ENCODE peak calls at places on chromosomes 5 and 9, in six cellular contexts. C is NT2/D1, U is H1, D is K562, E is HepG2, Q is GM12878. Y is an unnamed sample.

GRCh38 chr5:36530249-36530648 is 76.2 kb upstream of the SLC1A3 start:
- DNase-seq in U (no peak), D (no peak), C (no peak), E (no peak), Q (no peak), Y (no peak)

GRCh38 chr9:69444791-69445190 is 119.8 kb downstream of the ENTREP1 start:
- DNase-seq in U (no peak), E (no peak), C (no peak), D (no peak), Q (no peak), Y (no peak)

GRCh38 chr5:69364414-69364813 is 4.9 kb downstream of the AK6 start:
- DNase-seq in D (peak; percentile 40), Q (no peak), E (peak; percentile 29), C (no peak), U (no peak), Y (peak; percentile 21)

GRCh38 chr9:107093365-107094060 is 189.6 kb upstream of the RAD23B start:
- DNase-seq in U (no peak), D (no peak), C (no peak), E (no peak), Q (no peak), Y (no peak)

GRCh38 chr5:75525344-75525743 is 13.7 kb downstream of the POLK start:
- DNase-seq in C (no peak), U (no peak), Q (no peak), D (no peak), E (no peak), Y (no peak)

GRCh38 chr5:141850786-141851185 is 27.4 kb downstream of the PCDH1 start:
- DNase-seq in C (no peak), D (peak; percentile 59), U (no peak), Q (no peak), E (no peak), Y (no peak)

GRCh38 chr5:80967500-80968181 is 7.5 kb downstream of the RASGRF2 start:
- DNase-seq in D (no peak), Q (no peak), U (no peak), E (peak; percentile 88), C (no peak), Y (no peak)

GRCh38 chr9:21854594-21854993 is 52.2 kb downstream of the MTAP start:
- DNase-seq in U (no peak), D (no peak), E (peak; percentile 29), C (no peak), Q (no peak), Y (no peak)

GRCh38 chr9:116365056-116365471 is 211.5 kb downstream of the PAPPA start:
- DNase-seq in Q (no peak), E (no peak), U (no peak), C (no peak), D (no peak), Y (no peak)

GRCh38 chr9:128651798-128652197 is 4.8 kb downstream of the DYNC2I2 start:
- DNase-seq in U (no peak), E (no peak), Q (no peak), C (no peak), D (no peak), Y (no peak)

GRCh38 chr9:72315510-72316287 is 49.3 kb downstream of the ZFAND5 start:
- DNase-seq in Q (no peak), C (no peak), E (no peak), U (no peak), D (no peak), Y (no peak)

GRCh38 chr9:134206317-134207300 is 42.2 kb upstream of the RNU6ATAC start:
- DNase-seq in E (no peak), Q (no peak), D (no peak), U (no peak), C (no peak), Y (no peak)

GRCh38 chr5:112159435-112159834 is 259.6 kb downstream of the EPB41L4A start:
- DNase-seq in D (no peak), C (no peak), E (no peak), U (no peak), Q (no peak), Y (no peak)

GRCh38 chr9:126081746-126082145 is 244.9 kb upstream of the MVB12B start:
- DNase-seq in E (no peak), C (no peak), D (no peak), U (no peak), Q (no peak), Y (no peak)

GRCh38 chr9:89309608-89310485 is 1.1 kb upstream of the CKS2 start:
- DNase-seq in C (no peak), U (no peak), E (no peak), D (no peak), Q (no peak), Y (peak; percentile 41)

GRCh38 chr5:180208038-180208434 is 975 bp downstream of the RASGEF1C start:
- DNase-seq in U (no peak), D (no peak), Q (no peak), C (no peak), E (no peak), Y (no peak)

GRCh38 chr5:80711938-80712337 is 57.2 kb upstream of the DHFR start:
- DNase-seq in D (no peak), Q (no peak), C (peak; percentile 36), U (no peak), E (peak; percentile 44), Y (peak; percentile 19)

GRCh38 chr5:13917061-13917460 is 27.4 kb downstream of the DNAH5 start:
- DNase-seq in E (no peak), C (no peak), U (no peak), Q (no peak), D (no peak), Y (no peak)

GRCh38 chr9:136339173-136339957 is 12.0 kb downstream of the GPSM1 start:
- DNase-seq in D (peak; percentile 71), Q (no peak), E (peak; percentile 62), U (no peak), C (peak; percentile 71), Y (no peak)

GRCh38 chr5:176789873-176790615 is 20.3 kb upstream of the UNC5A start:
- DNase-seq in U (no peak), Q (no peak), D (no peak), E (no peak), C (no peak), Y (no peak)

GRCh38 chr5:71780597-71780996 is 61.5 kb downstream of the CARTPT start:
- DNase-seq in C (no peak), E (no peak), D (no peak), U (no peak), Q (no peak), Y (no peak)

GRCh38 chr9:630817-631216 is 210.7 kb upstream of the DMRT1 start:
- DNase-seq in C (no peak), D (no peak), Q (no peak), E (no peak), U (no peak), Y (no peak)

GRCh38 chr5:135333737-135334515 is 65.1 kb downstream of the MACROH2A1 start:
- DNase-seq in E (no peak), U (no peak), D (peak; percentile 42), Q (no peak), C (no peak), Y (no peak)

GRCh38 chr9:129242971-129243561 is 65.0 kb upstream of the IER5L start:
- DNase-seq in Q (no peak), D (no peak), E (no peak), U (no peak), C (no peak), Y (no peak)

GRCh38 chr5:3047212-3047774 is 295.8 kb upstream of the IRX2 start:
- DNase-seq in E (no peak), C (no peak), Q (no peak), D (no peak), U (no peak), Y (no peak)

GRCh38 chr5:92777421-92777820 is 803.6 kb downstream of the NR2F1-AS1 start:
- DNase-seq in U (no peak), E (peak; percentile 21), D (no peak), C (no peak), Q (no peak), Y (no peak)

GRCh38 chr9:120742951-120743416 is 28.7 kb upstream of the MEGF9 start:
- DNase-seq in U (no peak), Q (no peak), E (peak; percentile 70), C (peak; percentile 25), D (peak; percentile 38), Y (peak; percentile 29)

GRCh38 chr9:133114451-133114885 is 6.6 kb downstream of the RALGDS start:
- DNase-seq in Q (no peak), D (no peak), U (no peak), C (no peak), E (no peak), Y (no peak)

GRCh38 chr5:158895573-158895972 is 204.1 kb downstream of the EBF1 start:
- DNase-seq in C (no peak), U (no peak), E (no peak), Q (no peak), D (no peak), Y (no peak)

GRCh38 chr9:124133752-124134151 is 122.2 kb downstream of the LHX2 start:
- DNase-seq in D (no peak), C (no peak), Q (no peak), U (no peak), E (peak; percentile 64), Y (no peak)

GRCh38 chr5:175032741-175033151 is 308.4 kb downstream of the MSX2 start:
- DNase-seq in U (no peak), E (no peak), Q (no peak), C (no peak), D (no peak), Y (no peak)

GRCh38 chr9:121921444-121921843 is 171.7 kb downstream of the TTLL11 start:
- DNase-seq in Q (no peak), D (no peak), U (no peak), C (no peak), E (no peak), Y (no peak)
- TF ChIP-seq ZNF274 in Q (no peak), D (no peak), U (no peak), C (no peak), E (no peak), Y (no peak)

GRCh38 chr9:93965830-93966577 is 10.8 kb upstream of the BARX1 start:
- DNase-seq in U (no peak), E (no peak), C (no peak), D (no peak), Q (no peak), Y (no peak)
- TF ChIP-seq ZNF274 in U (no peak), E (no peak), C (no peak), D (no peak), Q (no peak), Y (no peak)

GRCh38 chr5:137432376-137432775 is 66.8 kb downstream of the SPOCK1 start:
- DNase-seq in Q (no peak), U (no peak), E (no peak), D (no peak), C (no peak), Y (no peak)
- TF ChIP-seq ZNF274 in Q (no peak), U (no peak), E (no peak), D (no peak), C (no peak), Y (no peak)

DNA sequence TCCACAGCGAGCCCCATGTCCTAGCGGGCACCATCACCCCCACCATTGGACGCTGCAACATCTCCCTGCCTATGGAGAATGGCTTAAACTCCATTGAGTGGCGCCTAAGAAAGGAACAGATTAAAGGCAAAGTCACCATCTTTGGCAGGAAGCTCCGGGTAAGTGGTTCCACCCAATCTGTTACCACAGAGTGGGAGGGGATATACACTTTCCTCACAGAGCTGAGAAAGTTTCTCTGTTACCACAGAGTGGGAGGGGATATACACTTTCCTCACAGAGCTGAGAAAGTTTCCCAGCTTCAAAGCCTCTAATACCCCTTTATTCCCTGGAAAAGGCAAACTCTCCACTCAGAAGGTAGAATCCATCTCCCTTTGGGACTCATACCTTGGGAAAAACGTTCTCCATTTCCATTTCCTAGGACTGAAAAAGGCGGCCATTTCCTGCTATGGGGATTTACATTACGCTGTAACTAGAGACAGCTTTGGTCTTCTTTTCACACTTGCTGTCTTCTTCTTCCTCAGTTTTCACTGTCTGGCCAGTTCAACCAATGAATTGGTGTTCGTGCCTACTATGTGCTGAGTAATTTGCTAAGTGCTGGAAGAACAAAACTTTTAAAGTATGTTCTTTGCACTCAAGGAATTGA is 63.4 kb upstream of the WWC1 start:
- DNase-seq in U (no peak), Q (peak; percentile 64), E (no peak), D (no peak), C (no peak), Y (no peak)
- TF ChIP-seq ZNF274 in U (no peak), Q (no peak), E (no peak), D (no peak), C (no peak), Y (no peak)